ENCODE peak calls at places on chromosomes 11 and 22, in nine cellular contexts. D is tibial nerve, T is RWPE1, A is EH, U is H54, H is posterior cingulate gyrus, R is dorsolateral prefrontal cortex, M is Kasumi-1, O is neuronal stem cell. G is an unnamed sample.

GRCh38 chr11:17259519-17259918 is 17.0 kb upstream of the NUCB2 start:
- DNase-seq in D (no peak), T (no peak), A (no peak), U (no peak), H (no peak), R (no peak), M (no peak), O (no peak), G (no peak)

GRCh38 chr22:38111941-38112355 is 1.5 kb upstream of the BAIAP2L2 start:
- DNase-seq in D (no peak), T (no peak), A (no peak), U (no peak), H (no peak), R (no peak), M (no peak), O (no peak), G (no peak)

GRCh38 chr11:22430286-22430685 is 92.1 kb downstream of the SLC17A6 start:
- DNase-seq in D (no peak), T (no peak), A (no peak), U (no peak), H (no peak), R (no peak), M (no peak), O (no peak), G (no peak)

GRCh38 chr11:2470495-2470894 is 25.7 kb downstream of the KCNQ1 start:
- DNase-seq in D (no peak), T (no peak), A (no peak), U (no peak), H (no peak), R (no peak), M (no peak), O (no peak), G (no peak)

GRCh38 chr22:46047841-46048595 is 71.1 kb upstream of the WNT7B start:
- DNase-seq in D (peak), T (no peak), A (no peak), U (no peak), H (no peak), R (peak), M (peak), O (no peak), G (no peak)

GRCh38 chr22:23832226-23833016 is 6.4 kb downstream of the DERL3 start:
- DNase-seq in D (no peak), T (no peak), A (no peak), U (no peak), H (no peak), R (no peak), M (no peak), O (no peak), G (no peak)

GRCh38 chr11:65928667-65929066 is 9.4 kb downstream of the DRAP1 start:
- DNase-seq in D (no peak), T (no peak), A (no peak), U (no peak), H (no peak), R (no peak), M (no peak), O (no peak), G (no peak)

GRCh38 chr11:104163100-104164027 is 583 bp downstream of the PDGFD start:
- DNase-seq in D (no peak), T (peak), A (peak), U (peak), H (no peak), R (peak), M (peak), O (peak), G (no peak)

GRCh38 chr22:48456449-48456848 is 1371.2 kb downstream of the BRD1 start:
- DNase-seq in D (no peak), T (no peak), A (no peak), U (no peak), H (peak), R (no peak), M (no peak), O (no peak), G (no peak)

GRCh38 chr11:69662021-69662698 is 13.0 kb downstream of the LTO1 start:
- DNase-seq in D (no peak), T (no peak), A (no peak), U (no peak), H (peak), R (no peak), M (peak), O (no peak), G (no peak)

GRCh38 chr11:45818961-45819605 is 14.1 kb downstream of the SLC35C1 start:
- DNase-seq in D (no peak), T (no peak), A (no peak), U (no peak), H (no peak), R (no peak), M (no peak), O (no peak), G (no peak)